ENCODE peak calls at places on chromosomes 1 and 21, in five cellular contexts. K is iris pigment epithelial cell, M is NCI-H1092, O is AG10803, S is HFFc6. J is an unnamed sample.
A peak's percentile ranks its signal among the peaks of the same experiment; 100 is the strongest.

GRCh38 chr1:21262282-21263051 is 27.8 kb downstream of the ECE1 start:
- DNase-seq in K (peak; percentile 97), M (no peak), O (peak; percentile 94), S (peak; percentile 95), J (peak; percentile 94)

GRCh38 chr1:41672173-41672572 is 187.7 kb upstream of the EDN2 start:
- DNase-seq in K (peak; percentile 90), M (no peak), O (peak; percentile 47), S (peak; percentile 89), J (peak; percentile 87)

GRCh38 chr1:111141245-111141644 is 1.2 kb downstream of the CEPT1 start:
- DNase-seq in K (no peak), M (no peak), O (no peak), S (no peak), J (no peak)

GRCh38 chr1:52672946-52673345 is 25.2 kb downstream of the COA7 start:
- DNase-seq in K (no peak), M (no peak), O (peak; percentile 37), S (no peak), J (peak; percentile 23)

GRCh38 chr1:11072216-11072917 is 12.5 kb upstream of the SRM start:
- DNase-seq in K (no peak), M (peak; percentile 76), O (no peak), S (no peak), J (no peak)

GRCh38 chr1:73639494-73639893 is 558.5 kb downstream of the LRRIQ3 start:
- DNase-seq in K (no peak), M (no peak), O (no peak), S (no peak), J (no peak)

GRCh38 chr1:89907669-89908293 is 86.9 kb downstream of the LRRC8D start:
- DNase-seq in K (peak; percentile 97), M (no peak), O (peak; percentile 52), S (peak; percentile 72), J (peak; percentile 50)

GRCh38 chr1:224438989-224439388 is 4.4 kb upstream of the WDR26 start:
- DNase-seq in K (no peak), M (no peak), O (no peak), S (no peak), J (peak; percentile 39)

GRCh38 chr1:5616366-5617178 is 375.7 kb downstream of the NPHP4 start:
- DNase-seq in K (no peak), M (no peak), O (no peak), S (no peak), J (no peak)

GRCh38 chr21:36429672-36430546 is 44.7 kb downstream of the CHAF1B start:
- DNase-seq in K (peak; percentile 100), M (no peak), O (peak; percentile 95), S (peak; percentile 99), J (peak; percentile 99)

GRCh38 chr1:8604041-8604942 is 213.1 kb downstream of the RERE start:
- DNase-seq in K (no peak), M (no peak), O (no peak), S (no peak), J (no peak)

GRCh38 chr1:8239039-8239305 is 78.9 kb upstream of the SLC45A1 start:
- DNase-seq in K (peak; percentile 77), M (no peak), O (peak; percentile 71), S (no peak), J (no peak)

GRCh38 chr21:15400905-15401304 is 328.9 kb upstream of the USP25 start:
- DNase-seq in K (no peak), M (no peak), O (no peak), S (no peak), J (no peak)

GRCh38 chr1:24929876-24930702 is at the start of gene RUNX3:
- DNase-seq in K (no peak), M (peak; percentile 29), O (peak; percentile 70), S (no peak), J (no peak)

GRCh38 chr1:155179107-155180031 is 5.7 kb downstream of the TRIM46 start:
- DNase-seq in K (no peak), M (no peak), O (no peak), S (no peak), J (no peak)

GRCh38 chr1:40318970-40319621 is 2.0 kb upstream of the COL9A2 start:
- DNase-seq in K (no peak), M (no peak), O (no peak), S (no peak), J (no peak)

GRCh38 chr1:53270107-53270506 is 31.8 kb upstream of the MAGOH start:
- DNase-seq in K (no peak), M (no peak), O (no peak), S (no peak), J (no peak)

GRCh38 chr21:26708223-26708800 is 135.2 kb upstream of the CYYR1 start:
- DNase-seq in K (no peak), M (no peak), O (no peak), S (no peak), J (no peak)

GRCh38 chr1:8351693-8352470 is 34.0 kb downstream of the SLC45A1 start:
- DNase-seq in K (no peak), M (no peak), O (no peak), S (no peak), J (peak; percentile 46)

GRCh38 chr1:41613646-41614592 is 129.4 kb upstream of the EDN2 start:
- DNase-seq in K (peak; percentile 86), M (no peak), O (peak; percentile 88), S (peak; percentile 43), J (no peak)

GRCh38 chr1:157170677-157171515 is 32.7 kb upstream of the ETV3 start:
- DNase-seq in K (peak; percentile 11), M (peak; percentile 11), O (peak; percentile 10), S (peak; percentile 5), J (peak; percentile 29)

GRCh38 chr21:44421901-44422840 is 33.1 kb upstream of the LRRC3 start:
- DNase-seq in K (no peak), M (no peak), O (no peak), S (no peak), J (no peak)

GRCh38 chr1:51266181-51266580 is 30.1 kb downstream of the RNF11 start:
- DNase-seq in K (no peak), M (no peak), O (no peak), S (no peak), J (no peak)

GRCh38 chr1:97071163-97071562 is 349.6 kb downstream of the PTBP2 start:
- DNase-seq in K (peak; percentile 17), M (no peak), O (peak; percentile 18), S (peak; percentile 11), J (no peak)

GRCh38 chr21:35136586-35137254 is 87.6 kb upstream of the RUNX1 start:
- DNase-seq in K (peak; percentile 85), M (no peak), O (peak; percentile 65), S (peak; percentile 56), J (peak; percentile 80)

GRCh38 chr1:109198745-109199144 is 15.0 kb upstream of the SARS1 start:
- DNase-seq in K (peak; percentile 51), M (no peak), O (no peak), S (peak; percentile 30), J (peak; percentile 46)

GRCh38 chr1:32055426-32055825 is 17.3 kb upstream of the TMEM39B start:
- DNase-seq in K (no peak), M (no peak), O (no peak), S (no peak), J (no peak)

GRCh38 chr1:236734141-236734765 is 48.0 kb downstream of the ACTN2 start:
- DNase-seq in K (peak; percentile 34), M (no peak), O (no peak), S (no peak), J (peak; percentile 13)

GRCh38 chr1:174258148-174258550 is 98.8 kb downstream of the RABGAP1L start:
- DNase-seq in K (peak; percentile 37), M (peak; percentile 45), O (peak; percentile 38), S (peak; percentile 38), J (peak; percentile 63)

GRCh38 chr1:215845224-215845902 is 278.3 kb downstream of the KCTD3 start:
- DNase-seq in K (peak; percentile 65), M (no peak), O (peak; percentile 59), S (peak; percentile 88), J (peak; percentile 83)

GRCh38 chr21:43361493-43362296 is 65.2 kb downstream of the SIK1 start:
- DNase-seq in K (peak; percentile 54), M (no peak), O (peak; percentile 82), S (peak; percentile 69), J (no peak)

GRCh38 chr1:53686371-53687267 is 52.3 kb downstream of the GLIS1 start:
- DNase-seq in K (peak; percentile 17), M (no peak), O (no peak), S (peak; percentile 31), J (peak; percentile 16)

GRCh38 chr21:20811702-20812101 is 186.5 kb upstream of the NCAM2 start:
- DNase-seq in K (no peak), M (no peak), O (no peak), S (no peak), J (no peak)

GRCh38 chr1:78005755-78006154 is 1.0 kb downstream of the DNAJB4 start:
- DNase-seq in K (peak; percentile 91), M (no peak), O (peak; percentile 90), S (peak; percentile 86), J (peak; percentile 91)

GRCh38 chr1:93437976-93438605 is 9.8 kb upstream of the FNBP1L start:
- DNase-seq in K (peak; percentile 57), M (peak; percentile 54), O (peak; percentile 63), S (peak; percentile 45), J (peak; percentile 61)

GRCh38 chr1:177185209-177185608 is 14.5 kb downstream of the BRINP2 start:
- DNase-seq in K (peak; percentile 25), M (no peak), O (no peak), S (peak; percentile 18), J (no peak)